ENCODE peak calls at places on chromosomes 3 and 15, in seven cellular contexts. One of them, this sample, is unnamed.

GRCh38 chr3:13148561-13149330 is 75.5 kb upstream of the IQSEC1 start:
- DNase-seq in uterus: no peak
- DNase-seq in HCT116: no peak
- DNase-seq in stomach: no peak
- DNase-seq in mesenchymal stem cell: no peak
- DNase-seq in choroid plexus epithelial cell: no peak
- DNase-seq in astrocyte of the cerebellum: no peak
- DNase-seq in this sample: no peak

GRCh38 chr15:31478781-31479221 is 152.2 kb downstream of the KLF13 start:
- DNase-seq in uterus: peak; percentile 9
- DNase-seq in HCT116: no peak
- DNase-seq in stomach: peak; percentile 7
- DNase-seq in mesenchymal stem cell: no peak
- DNase-seq in choroid plexus epithelial cell: no peak
- DNase-seq in astrocyte of the cerebellum: no peak
- DNase-seq in this sample: no peak

GRCh38 chr3:56980798-56981390 is 79.6 kb upstream of the SPATA12 start:
- DNase-seq in uterus: peak; percentile 62
- DNase-seq in HCT116: peak; percentile 68
- DNase-seq in stomach: peak; percentile 50
- DNase-seq in mesenchymal stem cell: peak; percentile 99
- DNase-seq in choroid plexus epithelial cell: peak; percentile 97
- DNase-seq in astrocyte of the cerebellum: peak; percentile 86
- DNase-seq in this sample: no peak

GRCh38 chr3:16478516-16478915 is 35.0 kb downstream of the RFTN1 start:
- DNase-seq in uterus: no peak
- DNase-seq in HCT116: no peak
- DNase-seq in stomach: no peak
- DNase-seq in mesenchymal stem cell: peak; percentile 82
- DNase-seq in choroid plexus epithelial cell: peak; percentile 90
- DNase-seq in astrocyte of the cerebellum: no peak
- DNase-seq in this sample: no peak

GRCh38 chr15:70597056-70597603 is 166.2 kb downstream of the UACA start:
- DNase-seq in uterus: no peak
- DNase-seq in HCT116: no peak
- DNase-seq in stomach: no peak
- DNase-seq in mesenchymal stem cell: no peak
- DNase-seq in choroid plexus epithelial cell: peak; percentile 56
- DNase-seq in astrocyte of the cerebellum: no peak
- DNase-seq in this sample: no peak

GRCh38 chr3:160622263-160623045 is 54.5 kb upstream of the ARL14 start:
- DNase-seq in uterus: no peak
- DNase-seq in HCT116: no peak
- DNase-seq in stomach: no peak
- DNase-seq in mesenchymal stem cell: peak; percentile 15
- DNase-seq in choroid plexus epithelial cell: peak; percentile 26
- DNase-seq in astrocyte of the cerebellum: no peak
- DNase-seq in this sample: no peak

GRCh38 chr15:29433050-29433318 is 163.4 kb upstream of the NSMCE3 start:
- DNase-seq in uterus: no peak
- DNase-seq in HCT116: no peak
- DNase-seq in stomach: no peak
- DNase-seq in mesenchymal stem cell: no peak
- DNase-seq in choroid plexus epithelial cell: no peak
- DNase-seq in astrocyte of the cerebellum: no peak
- DNase-seq in this sample: no peak

GRCh38 chr3:183653209-183654064 is 18.0 kb downstream of the KLHL24 start:
- DNase-seq in uterus: no peak
- DNase-seq in HCT116: peak; percentile 23
- DNase-seq in stomach: no peak
- DNase-seq in mesenchymal stem cell: peak; percentile 7
- DNase-seq in choroid plexus epithelial cell: peak; percentile 16
- DNase-seq in astrocyte of the cerebellum: no peak
- DNase-seq in this sample: no peak

GRCh38 chr3:123658118-123658859 is 73.4 kb upstream of the HACD2 start:
- DNase-seq in uterus: peak; percentile 94
- DNase-seq in HCT116: no peak
- DNase-seq in stomach: peak; percentile 61
- DNase-seq in mesenchymal stem cell: no peak
- DNase-seq in choroid plexus epithelial cell: peak; percentile 72
- DNase-seq in astrocyte of the cerebellum: peak; percentile 68
- DNase-seq in this sample: no peak

GRCh38 chr3:146772211-146772743 is 167.1 kb upstream of the PLSCR5 start:
- DNase-seq in uterus: no peak
- DNase-seq in HCT116: no peak
- DNase-seq in stomach: no peak
- DNase-seq in mesenchymal stem cell: no peak
- DNase-seq in choroid plexus epithelial cell: no peak
- DNase-seq in astrocyte of the cerebellum: no peak
- DNase-seq in this sample: no peak

GRCh38 chr3:152538518-152538917 is 269.8 kb downstream of the MBNL1 start:
- DNase-seq in uterus: no peak
- DNase-seq in HCT116: no peak
- DNase-seq in stomach: no peak
- DNase-seq in mesenchymal stem cell: no peak
- DNase-seq in choroid plexus epithelial cell: peak; percentile 34
- DNase-seq in astrocyte of the cerebellum: no peak
- DNase-seq in this sample: no peak

GRCh38 chr3:22735373-22735772 is 467.8 kb upstream of the UBE2E2 start:
- DNase-seq in uterus: no peak
- DNase-seq in HCT116: no peak
- DNase-seq in stomach: no peak
- DNase-seq in mesenchymal stem cell: no peak
- DNase-seq in choroid plexus epithelial cell: no peak
- DNase-seq in astrocyte of the cerebellum: no peak
- DNase-seq in this sample: no peak

GRCh38 chr3:149586871-149587270 is 71.0 kb downstream of the WWTR1 start:
- DNase-seq in uterus: no peak
- DNase-seq in HCT116: peak; percentile 82
- DNase-seq in stomach: no peak
- DNase-seq in mesenchymal stem cell: peak; percentile 48
- DNase-seq in choroid plexus epithelial cell: peak; percentile 62
- DNase-seq in astrocyte of the cerebellum: no peak
- DNase-seq in this sample: no peak

GRCh38 chr3:155661730-155662129 is 83.1 kb downstream of the PLCH1 start:
- DNase-seq in uterus: no peak
- DNase-seq in HCT116: no peak
- DNase-seq in stomach: no peak
- DNase-seq in mesenchymal stem cell: no peak
- DNase-seq in choroid plexus epithelial cell: no peak
- DNase-seq in astrocyte of the cerebellum: no peak
- DNase-seq in this sample: no peak

GRCh38 chr3:159789742-159790635 is 198.6 kb upstream of the IL12A start:
- DNase-seq in uterus: no peak
- DNase-seq in HCT116: no peak
- DNase-seq in stomach: no peak
- DNase-seq in mesenchymal stem cell: no peak
- DNase-seq in choroid plexus epithelial cell: no peak
- DNase-seq in astrocyte of the cerebellum: no peak
- DNase-seq in this sample: no peak

GRCh38 chr15:58477228-58477627 is 45.4 kb downstream of the LIPC start:
- DNase-seq in uterus: no peak
- DNase-seq in HCT116: no peak
- DNase-seq in stomach: no peak
- DNase-seq in mesenchymal stem cell: no peak
- DNase-seq in choroid plexus epithelial cell: no peak
- DNase-seq in astrocyte of the cerebellum: no peak
- DNase-seq in this sample: no peak

GRCh38 chr15:71691700-71692417 is 118.5 kb upstream of the NR2E3 start:
- DNase-seq in uterus: no peak
- DNase-seq in HCT116: no peak
- DNase-seq in stomach: peak; percentile 71
- DNase-seq in mesenchymal stem cell: peak; percentile 34
- DNase-seq in choroid plexus epithelial cell: peak; percentile 74
- DNase-seq in astrocyte of the cerebellum: peak; percentile 99
- DNase-seq in this sample: no peak

GRCh38 chr15:63904042-63904441 is 70.3 kb upstream of the HERC1 start:
- DNase-seq in uterus: no peak
- DNase-seq in HCT116: no peak
- DNase-seq in stomach: no peak
- DNase-seq in mesenchymal stem cell: no peak
- DNase-seq in choroid plexus epithelial cell: no peak
- DNase-seq in astrocyte of the cerebellum: no peak
- DNase-seq in this sample: no peak

GRCh38 chr3:101890716-101891115 is 41.4 kb downstream of the NFKBIZ start:
- DNase-seq in uterus: no peak
- DNase-seq in HCT116: no peak
- DNase-seq in stomach: no peak
- DNase-seq in mesenchymal stem cell: peak; percentile 66
- DNase-seq in choroid plexus epithelial cell: peak; percentile 52
- DNase-seq in astrocyte of the cerebellum: peak; percentile 33
- DNase-seq in this sample: no peak

GRCh38 chr3:23442598-23443383 is 239.7 kb downstream of the UBE2E2 start:
- DNase-seq in uterus: no peak
- DNase-seq in HCT116: no peak
- DNase-seq in stomach: no peak
- DNase-seq in mesenchymal stem cell: peak; percentile 58
- DNase-seq in choroid plexus epithelial cell: peak; percentile 89
- DNase-seq in astrocyte of the cerebellum: no peak
- DNase-seq in this sample: peak; percentile 9

GRCh38 chr15:85313339-85313738 is 67.1 kb upstream of the AKAP13 start:
- DNase-seq in uterus: no peak
- DNase-seq in HCT116: no peak
- DNase-seq in stomach: no peak
- DNase-seq in mesenchymal stem cell: no peak
- DNase-seq in choroid plexus epithelial cell: peak; percentile 60
- DNase-seq in astrocyte of the cerebellum: no peak
- DNase-seq in this sample: no peak

GRCh38 chr15:91865903-91866302 is 12.4 kb downstream of the SLCO3A1 start:
- DNase-seq in uterus: no peak
- DNase-seq in HCT116: no peak
- DNase-seq in stomach: no peak
- DNase-seq in mesenchymal stem cell: no peak
- DNase-seq in choroid plexus epithelial cell: no peak
- DNase-seq in astrocyte of the cerebellum: no peak
- DNase-seq in this sample: no peak

GRCh38 chr3:188520466-188520865 is 366.5 kb downstream of the LPP start:
- DNase-seq in uterus: no peak
- DNase-seq in HCT116: no peak
- DNase-seq in stomach: no peak
- DNase-seq in mesenchymal stem cell: no peak
- DNase-seq in choroid plexus epithelial cell: peak; percentile 48
- DNase-seq in astrocyte of the cerebellum: no peak
- DNase-seq in this sample: no peak

GRCh38 chr3:39671116-39671515 is 138.3 kb upstream of the MYRIP start:
- DNase-seq in uterus: no peak
- DNase-seq in HCT116: no peak
- DNase-seq in stomach: no peak
- DNase-seq in mesenchymal stem cell: no peak
- DNase-seq in choroid plexus epithelial cell: peak; percentile 9
- DNase-seq in astrocyte of the cerebellum: no peak
- DNase-seq in this sample: no peak

GRCh38 chr3:57164217-57164605 is 942 bp downstream of the IL17RD start:
- DNase-seq in uterus: peak; percentile 57
- DNase-seq in HCT116: no peak
- DNase-seq in stomach: peak; percentile 29
- DNase-seq in mesenchymal stem cell: no peak
- DNase-seq in choroid plexus epithelial cell: peak; percentile 26
- DNase-seq in astrocyte of the cerebellum: no peak
- DNase-seq in this sample: no peak

GRCh38 chr15:74024687-74025086 is 30.2 kb downstream of the PML start:
- DNase-seq in uterus: no peak
- DNase-seq in HCT116: no peak
- DNase-seq in stomach: no peak
- DNase-seq in mesenchymal stem cell: no peak
- DNase-seq in choroid plexus epithelial cell: no peak
- DNase-seq in astrocyte of the cerebellum: no peak
- DNase-seq in this sample: no peak
- H3K4me3 ChIP-seq in uterus: no peak overlapping the region
- H3K4me3 ChIP-seq in HCT116: no peak overlapping the region
- H3K4me3 ChIP-seq in stomach: no peak overlapping the region
- H3K4me3 ChIP-seq in mesenchymal stem cell: no peak overlapping the region
- H3K4me3 ChIP-seq in choroid plexus epithelial cell: no peak overlapping the region
- H3K4me3 ChIP-seq in astrocyte of the cerebellum: no peak overlapping the region
- H3K4me3 ChIP-seq in this sample: no peak overlapping the region

GRCh38 chr15:88649286-88649733 is 10.5 kb downstream of the ISG20 start:
- DNase-seq in uterus: peak; percentile 38
- DNase-seq in HCT116: peak; percentile 34
- DNase-seq in stomach: peak; percentile 53
- DNase-seq in mesenchymal stem cell: peak; percentile 90
- DNase-seq in choroid plexus epithelial cell: peak; percentile 44
- DNase-seq in astrocyte of the cerebellum: peak; percentile 53
- DNase-seq in this sample: no peak
- H3K4me3 ChIP-seq in uterus: no peak overlapping the region
- H3K4me3 ChIP-seq in HCT116: no peak overlapping the region
- H3K4me3 ChIP-seq in stomach: no peak overlapping the region
- H3K4me3 ChIP-seq in mesenchymal stem cell: no peak overlapping the region
- H3K4me3 ChIP-seq in choroid plexus epithelial cell: no peak overlapping the region
- H3K4me3 ChIP-seq in astrocyte of the cerebellum: no peak overlapping the region
- H3K4me3 ChIP-seq in this sample: no peak overlapping the region

DNA sequence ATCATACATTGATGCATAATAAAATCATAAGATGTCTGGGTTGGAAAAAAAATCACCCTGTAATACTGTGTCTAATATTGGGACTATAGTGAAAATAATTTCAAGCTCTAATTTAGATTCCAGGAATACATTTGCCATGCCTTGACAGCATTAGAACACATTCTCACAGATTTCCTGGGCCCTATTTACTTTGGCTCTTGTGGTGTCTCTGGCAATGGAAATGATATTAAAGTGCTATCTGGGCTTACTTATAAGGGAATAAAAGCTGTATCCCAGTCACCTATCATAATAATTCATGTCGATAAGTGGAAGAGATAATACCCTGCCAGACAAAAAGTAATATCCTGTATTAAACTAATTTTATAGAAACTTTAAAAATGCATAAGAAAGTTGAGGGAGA is 472.0 kb downstream of the ZPLD1 start:
- DNase-seq in uterus: no peak
- DNase-seq in HCT116: no peak
- DNase-seq in stomach: no peak
- DNase-seq in mesenchymal stem cell: no peak
- DNase-seq in choroid plexus epithelial cell: no peak
- DNase-seq in astrocyte of the cerebellum: no peak
- DNase-seq in this sample: no peak
- H3K4me3 ChIP-seq in uterus: no peak overlapping the region
- H3K4me3 ChIP-seq in HCT116: no peak overlapping the region
- H3K4me3 ChIP-seq in stomach: no peak overlapping the region
- H3K4me3 ChIP-seq in mesenchymal stem cell: no peak overlapping the region
- H3K4me3 ChIP-seq in choroid plexus epithelial cell: no peak overlapping the region
- H3K4me3 ChIP-seq in astrocyte of the cerebellum: no peak overlapping the region
- H3K4me3 ChIP-seq in this sample: no peak overlapping the region

DNA sequence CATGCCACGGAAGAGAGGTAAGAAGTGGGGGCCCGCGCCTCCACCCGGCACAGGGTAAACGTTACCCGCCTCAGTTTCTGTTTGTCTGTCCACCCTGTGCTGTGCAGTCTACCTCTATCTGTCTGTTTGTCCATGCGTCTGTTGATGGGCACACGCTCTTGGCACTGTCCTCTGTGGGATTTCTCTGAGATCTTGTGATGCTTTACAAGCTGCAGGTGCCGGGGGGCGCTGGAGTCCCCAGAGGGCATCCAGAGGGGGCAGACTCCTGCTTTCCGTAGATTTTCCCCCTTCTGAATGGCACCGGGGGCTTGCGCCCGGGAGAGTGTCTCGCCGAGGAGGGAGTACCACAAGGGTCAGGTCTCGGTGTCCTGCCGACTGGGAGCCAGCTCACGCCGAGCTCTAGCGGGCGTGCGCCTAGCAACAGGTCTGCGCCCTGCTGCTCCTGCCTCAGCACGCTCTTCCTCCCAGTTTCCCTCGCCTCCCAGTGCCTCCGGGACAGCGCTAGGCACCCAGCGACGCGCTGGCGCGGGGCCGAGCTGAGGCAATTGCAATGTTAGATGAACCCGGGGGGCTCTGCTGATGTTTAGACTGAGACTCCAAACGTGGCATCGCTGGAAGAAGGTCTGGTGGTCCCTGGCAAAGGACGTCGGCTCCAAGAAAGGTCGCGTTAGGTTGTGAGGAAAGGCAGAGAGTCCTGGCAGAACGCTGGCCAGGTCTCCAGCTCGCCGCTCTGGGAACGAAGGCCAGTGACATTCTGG is 667 bp downstream of the CEMIP start:
- DNase-seq in uterus: no peak
- DNase-seq in HCT116: no peak
- DNase-seq in stomach: no peak
- DNase-seq in mesenchymal stem cell: peak; percentile 60
- DNase-seq in choroid plexus epithelial cell: peak; percentile 62
- DNase-seq in astrocyte of the cerebellum: no peak
- DNase-seq in this sample: no peak
- H3K4me3 ChIP-seq in uterus: peak overlapping the region; percentile 31
- H3K4me3 ChIP-seq in HCT116: peak overlapping the region; percentile 62
- H3K4me3 ChIP-seq in stomach: peak overlapping the region; percentile 41
- H3K4me3 ChIP-seq in mesenchymal stem cell: peak overlapping the region; percentile 94
- H3K4me3 ChIP-seq in choroid plexus epithelial cell: peak overlapping the region; percentile 68
- H3K4me3 ChIP-seq in astrocyte of the cerebellum: peak overlapping the region; percentile 80
- H3K4me3 ChIP-seq in this sample: peak overlapping the region; percentile 43